ENCODE peak calls at places on chromosomes 4 and X, in five cellular contexts. One of them, this sample, is unnamed.

GRCh38 chr4:147901388-147901787 is 169.5 kb downstream of the ARHGAP10 start:
- DNase-seq in neural crest cell: no peak
- DNase-seq in lung: no peak
- DNase-seq in lower leg skin: no peak
- DNase-seq in OCI-LY7: no peak
- DNase-seq in this sample: no peak

GRCh38 chr4:38145741-38146140 is 185.5 kb downstream of the PTTG2 start:
- DNase-seq in neural crest cell: no peak
- DNase-seq in lung: no peak
- DNase-seq in lower leg skin: no peak
- DNase-seq in OCI-LY7: no peak
- DNase-seq in this sample: no peak

GRCh38 chr4:24915121-24915922 is 2.5 kb upstream of the CCDC149 start:
- DNase-seq in neural crest cell: no peak
- DNase-seq in lung: no peak
- DNase-seq in lower leg skin: no peak
- DNase-seq in OCI-LY7: no peak
- DNase-seq in this sample: no peak

GRCh38 chr4:8264106-8264505 is 5.4 kb upstream of the HTRA3 start:
- DNase-seq in neural crest cell: no peak
- DNase-seq in lung: no peak
- DNase-seq in lower leg skin: no peak
- DNase-seq in OCI-LY7: no peak
- DNase-seq in this sample: no peak

GRCh38 chr4:139184129-139184528 is 7.1 kb upstream of the ELF2 start:
- DNase-seq in neural crest cell: no peak
- DNase-seq in lung: no peak
- DNase-seq in lower leg skin: no peak
- DNase-seq in OCI-LY7: peak; percentile 48
- DNase-seq in this sample: no peak

GRCh38 chr4:82988323-82988832 is 22.2 kb downstream of the LIN54 start:
- DNase-seq in neural crest cell: no peak
- DNase-seq in lung: no peak
- DNase-seq in lower leg skin: no peak
- DNase-seq in OCI-LY7: no peak
- DNase-seq in this sample: no peak

GRCh38 chrX:38426785-38427184 is 74.4 kb downstream of the OTC start:
- DNase-seq in neural crest cell: no peak
- DNase-seq in lung: no peak
- DNase-seq in lower leg skin: no peak
- DNase-seq in OCI-LY7: no peak
- DNase-seq in this sample: no peak

GRCh38 chr4:5365071-5366008 is 314.1 kb downstream of the STK32B start:
- DNase-seq in neural crest cell: no peak
- DNase-seq in lung: peak; percentile 36
- DNase-seq in lower leg skin: peak; percentile 75
- DNase-seq in OCI-LY7: no peak
- DNase-seq in this sample: peak; percentile 33

GRCh38 chr4:35511851-35512250 is 732.5 kb downstream of the ARAP2 start:
- DNase-seq in neural crest cell: no peak
- DNase-seq in lung: no peak
- DNase-seq in lower leg skin: no peak
- DNase-seq in OCI-LY7: no peak
- DNase-seq in this sample: no peak

GRCh38 chrX:12955882-12956703 is 18.8 kb upstream of the TMSB4X start:
- DNase-seq in neural crest cell: no peak
- DNase-seq in lung: peak; percentile 77
- DNase-seq in lower leg skin: no peak
- DNase-seq in OCI-LY7: peak; percentile 88
- DNase-seq in this sample: no peak

GRCh38 chr4:165505991-165506779 is 127.4 kb downstream of the CPE start:
- DNase-seq in neural crest cell: no peak
- DNase-seq in lung: no peak
- DNase-seq in lower leg skin: no peak
- DNase-seq in OCI-LY7: no peak
- DNase-seq in this sample: no peak

GRCh38 chrX:68989865-68990606 is 161.2 kb downstream of the EFNB1 start:
- DNase-seq in neural crest cell: peak; percentile 37
- DNase-seq in lung: no peak
- DNase-seq in lower leg skin: no peak
- DNase-seq in OCI-LY7: no peak
- DNase-seq in this sample: no peak

GRCh38 chr4:138542191-138542771 is 300.1 kb upstream of the SLC7A11 start:
- DNase-seq in neural crest cell: no peak
- DNase-seq in lung: no peak
- DNase-seq in lower leg skin: no peak
- DNase-seq in OCI-LY7: no peak
- DNase-seq in this sample: no peak

GRCh38 chr4:150720973-150721518 is 139.1 kb downstream of the MAB21L2 start:
- DNase-seq in neural crest cell: no peak
- DNase-seq in lung: no peak
- DNase-seq in lower leg skin: no peak
- DNase-seq in OCI-LY7: no peak
- DNase-seq in this sample: no peak

GRCh38 chr4:55012363-55013255 is 112.8 kb downstream of the KDR start:
- DNase-seq in neural crest cell: no peak
- DNase-seq in lung: no peak
- DNase-seq in lower leg skin: no peak
- DNase-seq in OCI-LY7: no peak
- DNase-seq in this sample: no peak

GRCh38 chr4:83605744-83606172 is 69.8 kb downstream of the GPAT3 start:
- DNase-seq in neural crest cell: no peak
- DNase-seq in lung: no peak
- DNase-seq in lower leg skin: no peak
- DNase-seq in OCI-LY7: no peak
- DNase-seq in this sample: peak; percentile 21

GRCh38 chrX:3161686-3162085 is 120.4 kb downstream of the ARSF start:
- DNase-seq in neural crest cell: no peak
- DNase-seq in lung: no peak
- DNase-seq in lower leg skin: no peak
- DNase-seq in OCI-LY7: no peak
- DNase-seq in this sample: no peak

GRCh38 chr4:2287594-2287915 is 25.6 kb upstream of the MXD4 start:
- DNase-seq in neural crest cell: no peak
- DNase-seq in lung: no peak
- DNase-seq in lower leg skin: no peak
- DNase-seq in OCI-LY7: no peak
- DNase-seq in this sample: no peak

GRCh38 chr4:76194325-76194724 is 19.3 kb downstream of the SCARB2 start:
- DNase-seq in neural crest cell: no peak
- DNase-seq in lung: no peak
- DNase-seq in lower leg skin: no peak
- DNase-seq in OCI-LY7: no peak
- DNase-seq in this sample: no peak

GRCh38 chr4:40915318-40916217 is 165.8 kb downstream of the NSUN7 start:
- DNase-seq in neural crest cell: no peak
- DNase-seq in lung: no peak
- DNase-seq in lower leg skin: no peak
- DNase-seq in OCI-LY7: no peak
- DNase-seq in this sample: no peak

GRCh38 chrX:12747433-12747832 is 43.8 kb upstream of the PRPS2 start:
- DNase-seq in neural crest cell: no peak
- DNase-seq in lung: no peak
- DNase-seq in lower leg skin: no peak
- DNase-seq in OCI-LY7: no peak
- DNase-seq in this sample: no peak

GRCh38 chrX:1686642-1687041 is 71.8 kb downstream of the ASMT start:
- DNase-seq in neural crest cell: no peak
- DNase-seq in lung: no peak
- DNase-seq in lower leg skin: no peak
- DNase-seq in OCI-LY7: no peak
- DNase-seq in this sample: no peak

GRCh38 chrX:40773809-40774208 is 38.5 kb upstream of the MED14 start:
- DNase-seq in neural crest cell: no peak
- DNase-seq in lung: no peak
- DNase-seq in lower leg skin: no peak
- DNase-seq in OCI-LY7: no peak
- DNase-seq in this sample: no peak

GRCh38 chrX:129781134-129782014 is 1.6 kb downstream of the SASH3 start:
- DNase-seq in neural crest cell: no peak
- DNase-seq in lung: peak; percentile 46
- DNase-seq in lower leg skin: no peak
- DNase-seq in OCI-LY7: peak; percentile 92
- DNase-seq in this sample: peak; percentile 87

GRCh38 chr4:30755306-30755705 is 35.1 kb downstream of the PCDH7 start:
- DNase-seq in neural crest cell: no peak
- DNase-seq in lung: no peak
- DNase-seq in lower leg skin: no peak
- DNase-seq in OCI-LY7: no peak
- DNase-seq in this sample: no peak

GRCh38 chr4:120765271-120765985 is 157.1 kb downstream of the PRDM5 start:
- DNase-seq in neural crest cell: no peak
- DNase-seq in lung: no peak
- DNase-seq in lower leg skin: no peak
- DNase-seq in OCI-LY7: peak; percentile 70
- DNase-seq in this sample: no peak

GRCh38 chr4:140052050-140052449 is 101.9 kb downstream of the MAML3 start:
- DNase-seq in neural crest cell: no peak
- DNase-seq in lung: peak; percentile 41
- DNase-seq in lower leg skin: no peak
- DNase-seq in OCI-LY7: peak; percentile 29
- DNase-seq in this sample: no peak

GRCh38 chr4:5366421-5366820 is 315.1 kb downstream of the STK32B start:
- DNase-seq in neural crest cell: no peak
- DNase-seq in lung: no peak
- DNase-seq in lower leg skin: peak; percentile 35
- DNase-seq in OCI-LY7: no peak
- DNase-seq in this sample: no peak

GRCh38 chr4:185987976-185988627 is 80.9 kb upstream of the TLR3 start:
- DNase-seq in neural crest cell: no peak
- DNase-seq in lung: no peak
- DNase-seq in lower leg skin: no peak
- DNase-seq in OCI-LY7: no peak
- DNase-seq in this sample: no peak

GRCh38 chr4:153207561-153207960 is 3.3 kb downstream of the TRIM2 start:
- DNase-seq in neural crest cell: peak; percentile 47
- DNase-seq in lung: no peak
- DNase-seq in lower leg skin: no peak
- DNase-seq in OCI-LY7: no peak
- DNase-seq in this sample: no peak

GRCh38 chr4:54971474-54971950 is 153.9 kb downstream of the KDR start:
- DNase-seq in neural crest cell: no peak
- DNase-seq in lung: no peak
- DNase-seq in lower leg skin: peak; percentile 21
- DNase-seq in OCI-LY7: peak; percentile 54
- DNase-seq in this sample: no peak

GRCh38 chrX:136196691-136197155 is 49.4 kb downstream of the FHL1 start:
- DNase-seq in neural crest cell: no peak
- DNase-seq in lung: no peak
- DNase-seq in lower leg skin: no peak
- DNase-seq in OCI-LY7: no peak
- DNase-seq in this sample: no peak

GRCh38 chr4:166602068-166602467 is 632.2 kb downstream of the SPOCK3 start:
- DNase-seq in neural crest cell: no peak
- DNase-seq in lung: no peak
- DNase-seq in lower leg skin: no peak
- DNase-seq in OCI-LY7: no peak
- DNase-seq in this sample: no peak

GRCh38 chr4:27861381-27861787 is 1000.7 kb downstream of the STIM2 start:
- DNase-seq in neural crest cell: peak; percentile 12
- DNase-seq in lung: no peak
- DNase-seq in lower leg skin: no peak
- DNase-seq in OCI-LY7: peak; percentile 3
- DNase-seq in this sample: no peak

GRCh38 chrX:71081348-71082148 is 13.4 kb upstream of the SNX12 start:
- DNase-seq in neural crest cell: no peak
- DNase-seq in lung: no peak
- DNase-seq in lower leg skin: no peak
- DNase-seq in OCI-LY7: no peak
- DNase-seq in this sample: no peak

GRCh38 chr4:188266386-188266785 is 127.1 kb downstream of the TRIML1 start:
- DNase-seq in neural crest cell: no peak
- DNase-seq in lung: no peak
- DNase-seq in lower leg skin: no peak
- DNase-seq in OCI-LY7: no peak
- DNase-seq in this sample: no peak

GRCh38 chrX:15236146-15236545 is 33.7 kb downstream of the ASB9 start:
- DNase-seq in neural crest cell: no peak
- DNase-seq in lung: no peak
- DNase-seq in lower leg skin: no peak
- DNase-seq in OCI-LY7: no peak
- DNase-seq in this sample: no peak

GRCh38 chrX:34300871-34301270 is 168.8 kb upstream of the FAM47A start:
- DNase-seq in neural crest cell: peak; percentile 50
- DNase-seq in lung: no peak
- DNase-seq in lower leg skin: no peak
- DNase-seq in OCI-LY7: peak; percentile 47
- DNase-seq in this sample: peak; percentile 0
- TF ChIP-seq CTCF in neural crest cell: peak; percentile 92
- TF ChIP-seq CTCF in lung: peak; percentile 8
- TF ChIP-seq CTCF in lower leg skin: no peak
- TF ChIP-seq CTCF in OCI-LY7: peak; percentile 75
- TF ChIP-seq CTCF in this sample: peak; percentile 24

DNA sequence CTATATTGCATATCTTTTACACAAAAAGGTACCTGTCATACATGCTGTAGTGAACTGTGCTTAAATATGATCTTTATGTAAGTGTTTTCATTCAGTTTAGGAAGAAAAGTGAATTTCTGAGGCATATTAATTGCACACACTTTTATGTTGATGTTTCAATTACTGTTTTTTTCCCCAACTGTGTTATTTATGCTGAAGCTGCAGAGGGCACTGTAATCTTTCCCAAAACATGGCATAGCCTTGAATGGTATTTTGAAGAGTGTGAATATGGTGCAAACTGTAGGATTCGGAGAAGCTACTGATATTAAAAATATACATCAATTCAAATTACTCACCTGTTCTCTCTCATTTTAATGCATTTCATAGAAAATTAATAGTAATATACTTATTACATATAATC is 6.0 kb upstream of the CENPE start:
- DNase-seq in neural crest cell: no peak
- DNase-seq in lung: no peak
- DNase-seq in lower leg skin: no peak
- DNase-seq in OCI-LY7: peak; percentile 7
- DNase-seq in this sample: no peak
- TF ChIP-seq CTCF in neural crest cell: peak; percentile 64
- TF ChIP-seq CTCF in lung: no peak
- TF ChIP-seq CTCF in lower leg skin: no peak
- TF ChIP-seq CTCF in OCI-LY7: peak; percentile 64
- TF ChIP-seq CTCF in this sample: no peak

DNA sequence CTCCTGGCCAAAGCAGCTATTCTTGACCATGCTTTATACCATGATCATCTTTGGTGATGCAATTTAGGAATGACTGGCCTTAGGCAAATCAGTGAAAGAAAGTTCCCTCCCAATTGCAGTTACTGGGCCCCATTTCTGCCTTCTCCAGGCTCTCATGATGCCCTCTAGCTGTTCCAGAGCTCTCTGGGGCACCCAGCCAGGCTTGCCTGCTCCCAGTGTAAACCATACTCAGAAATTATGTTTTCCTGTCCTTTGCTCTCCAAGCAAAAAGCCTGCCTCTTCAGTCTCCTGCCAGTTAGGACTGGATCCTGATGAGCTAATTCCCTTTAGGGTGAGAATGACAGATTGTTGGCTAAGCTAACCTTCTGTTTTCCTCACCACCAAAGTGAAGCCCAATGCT is 85.3 kb upstream of the RBPJ start:
- DNase-seq in neural crest cell: no peak
- DNase-seq in lung: peak; percentile 36
- DNase-seq in lower leg skin: peak; percentile 77
- DNase-seq in OCI-LY7: no peak
- DNase-seq in this sample: no peak
- TF ChIP-seq CTCF in neural crest cell: no peak
- TF ChIP-seq CTCF in lung: no peak
- TF ChIP-seq CTCF in lower leg skin: no peak
- TF ChIP-seq CTCF in OCI-LY7: no peak
- TF ChIP-seq CTCF in this sample: no peak

GRCh38 chrX:57286507-57287251 is at the start of gene FAAH2:
- DNase-seq in neural crest cell: no peak
- DNase-seq in lung: peak; percentile 70
- DNase-seq in lower leg skin: peak; percentile 34
- DNase-seq in OCI-LY7: peak; percentile 81
- DNase-seq in this sample: peak; percentile 57
- TF ChIP-seq CTCF in neural crest cell: no peak
- TF ChIP-seq CTCF in lung: no peak
- TF ChIP-seq CTCF in lower leg skin: no peak
- TF ChIP-seq CTCF in OCI-LY7: peak; percentile 26
- TF ChIP-seq CTCF in this sample: no peak

This sample was measured in GM12864.